ENCODE peak calls at places on chromosomes 6 and 20, in four cellular contexts. C, G, O and X are unnamed samples.

GRCh38 chr6:142947702-142948480 is 2.9 kb upstream of the HIVEP2 start:
- DNase-seq in C (no peak), G (peak; percentile 28), O (no peak), X (no peak)

GRCh38 chr20:51036226-51036625 is 13.3 kb upstream of the KCNG1 start:
- DNase-seq in C (no peak), G (no peak), O (no peak), X (peak; percentile 15)

GRCh38 chr6:46220351-46221220 is 49.8 kb upstream of the ENPP5 start:
- DNase-seq in C (peak; percentile 4), G (peak; percentile 9), O (no peak), X (no peak)

GRCh38 chr20:18537651-18538050 is 29.6 kb upstream of the SMIM26 start:
- DNase-seq in C (no peak), G (no peak), O (no peak), X (no peak)

GRCh38 chr20:64053841-64054661 is 4.6 kb upstream of the SOX18 start:
- DNase-seq in C (no peak), G (no peak), O (peak; percentile 86), X (peak; percentile 90)

GRCh38 chr20:2741881-2742280 is 49.3 kb downstream of the EBF4 start:
- DNase-seq in C (no peak), G (no peak), O (no peak), X (no peak)

GRCh38 chr6:73694711-73695411 is 1.1 kb upstream of the CD109 start:
- DNase-seq in C (no peak), G (no peak), O (peak; percentile 28), X (no peak)

GRCh38 chr6:105886066-105886811 is 199.9 kb upstream of the PRDM1 start:
- DNase-seq in C (no peak), G (no peak), O (no peak), X (no peak)

GRCh38 chr6:68634503-68635411 is at the start of gene ADGRB3:
- DNase-seq in C (no peak), G (peak; percentile 24), O (peak; percentile 84), X (peak; percentile 82)

GRCh38 chr6:67433124-67433523 is 1202.0 kb upstream of the ADGRB3 start:
- DNase-seq in C (no peak), G (no peak), O (no peak), X (no peak)

GRCh38 chr6:53639520-53639919 is 26.0 kb downstream of the KLHL31 start:
- DNase-seq in C (no peak), G (no peak), O (no peak), X (no peak)